ENCODE peak calls at places on chromosome 9, in nine cellular contexts. T is HFFc6; M is AG10803; N is non-pigmented ciliary epithelial cell; K is activated CD4-positive, alpha-beta T cell treated with anti-CD3 and anti-CD28 coated beads, Interleukin-2, amount 10 ng/mL, durations not matched to agents 7 days and 5 days; D is pulmonary artery endothelial cell; H is astrocyte of the hippocampus; Y is hypothalamus; J is fibroblast of mammary gland. V is an unnamed sample.

GRCh38 chr9:12723409-12724028 is 30.3 kb downstream of the TYRP1 start:
- DNase-seq in T (peak; percentile 3), M (peak; percentile 31), N (no peak), K (no peak), D (no peak), H (peak; percentile 23), Y (no peak), J (peak; percentile 58), V (no peak)

GRCh38 chr9:135695036-135695435 is 4.2 kb downstream of the SOHLH1 start:
- DNase-seq in T (no peak), M (no peak), N (no peak), K (no peak), D (no peak), H (no peak), Y (no peak), J (no peak), V (no peak)

GRCh38 chr9:27196383-27196782 is 87.4 kb downstream of the TEK start:
- DNase-seq in T (no peak), M (no peak), N (no peak), K (no peak), D (no peak), H (no peak), Y (no peak), J (no peak), V (no peak)

GRCh38 chr9:77598510-77598909 is 49.6 kb downstream of the GNA14 start:
- DNase-seq in T (no peak), M (peak; percentile 58), N (peak; percentile 28), K (no peak), D (peak; percentile 83), H (peak; percentile 49), Y (no peak), J (peak; percentile 73), V (no peak)

GRCh38 chr9:113934826-113935676 is 58.9 kb downstream of the ZNF618 start:
- DNase-seq in T (no peak), M (no peak), N (no peak), K (no peak), D (no peak), H (no peak), Y (no peak), J (no peak), V (no peak)

GRCh38 chr9:130292104-130292503 is 26.5 kb downstream of the HMCN2 start:
- DNase-seq in T (no peak), M (peak; percentile 41), N (no peak), K (no peak), D (no peak), H (no peak), Y (no peak), J (peak; percentile 75), V (no peak)

GRCh38 chr9:16575142-16575877 is 295.2 kb downstream of the BNC2 start:
- DNase-seq in T (no peak), M (no peak), N (no peak), K (no peak), D (no peak), H (peak; percentile 15), Y (no peak), J (peak; percentile 28), V (no peak)

GRCh38 chr9:86562691-86563090 is 208.5 kb upstream of the TUT7 start:
- DNase-seq in T (no peak), M (no peak), N (no peak), K (no peak), D (no peak), H (no peak), Y (no peak), J (no peak), V (no peak)

GRCh38 chr9:128125575-128126354 is 1.8 kb downstream of the PTGES2 start:
- DNase-seq in T (no peak), M (no peak), N (no peak), K (no peak), D (no peak), H (no peak), Y (no peak), J (no peak), V (no peak)

GRCh38 chr9:120612218-120612617 is 32.3 kb upstream of the CDK5RAP2 start:
- DNase-seq in T (no peak), M (no peak), N (no peak), K (no peak), D (no peak), H (peak; percentile 14), Y (no peak), J (no peak), V (peak; percentile 62)

GRCh38 chr9:135662758-135663450 is at the start of gene LCN9:
- DNase-seq in T (no peak), M (no peak), N (no peak), K (no peak), D (no peak), H (peak; percentile 77), Y (no peak), J (peak; percentile 11), V (no peak)

GRCh38 chr9:1460143-1460769 is 410.1 kb downstream of the DMRT2 start:
- DNase-seq in T (no peak), M (no peak), N (no peak), K (no peak), D (no peak), H (no peak), Y (no peak), J (peak; percentile 13), V (no peak)

GRCh38 chr9:114899461-114899860 is 30.9 kb downstream of the TNFSF8 start:
- DNase-seq in T (no peak), M (no peak), N (no peak), K (no peak), D (no peak), H (peak; percentile 57), Y (no peak), J (no peak), V (no peak)

GRCh38 chr9:16434522-16434921 is 435.9 kb downstream of the BNC2 start:
- DNase-seq in T (peak; percentile 64), M (peak; percentile 83), N (peak; percentile 72), K (no peak), D (no peak), H (peak; percentile 43), Y (no peak), J (peak; percentile 80), V (no peak)

GRCh38 chr9:88890546-88890945 is 100.7 kb upstream of the S1PR3 start:
- DNase-seq in T (no peak), M (no peak), N (no peak), K (no peak), D (no peak), H (no peak), Y (no peak), J (no peak), V (no peak)

GRCh38 chr9:81317223-81317622 is 372.1 kb downstream of the TLE1 start:
- DNase-seq in T (no peak), M (no peak), N (no peak), K (no peak), D (no peak), H (no peak), Y (no peak), J (no peak), V (no peak)

GRCh38 chr9:116644099-116644688 is 42.9 kb upstream of the TRIM32 start:
- DNase-seq in T (peak; percentile 24), M (peak; percentile 94), N (peak; percentile 27), K (no peak), D (no peak), H (peak; percentile 71), Y (no peak), J (peak; percentile 77), V (no peak)

GRCh38 chr9:128082173-128082572 is 14.1 kb downstream of the SLC25A25 start:
- DNase-seq in T (no peak), M (no peak), N (no peak), K (no peak), D (no peak), H (no peak), Y (no peak), J (peak; percentile 55), V (no peak)

GRCh38 chr9:14203366-14204056 is 110.4 kb downstream of the NFIB start:
- DNase-seq in T (no peak), M (no peak), N (no peak), K (no peak), D (peak; percentile 37), H (peak; percentile 79), Y (no peak), J (peak; percentile 45), V (peak; percentile 67)

GRCh38 chr9:118751077-118751847 is 618.0 kb downstream of the BRINP1 start:
- DNase-seq in T (no peak), M (no peak), N (no peak), K (no peak), D (no peak), H (no peak), Y (no peak), J (no peak), V (no peak)

GRCh38 chr9:92295240-92295790 is 1.8 kb upstream of the IARS1 start:
- DNase-seq in T (no peak), M (no peak), N (no peak), K (no peak), D (no peak), H (no peak), Y (no peak), J (no peak), V (no peak)

GRCh38 chr9:109745335-109746283 is 34.4 kb upstream of the PALM2AKAP2 start:
- DNase-seq in T (no peak), M (peak; percentile 44), N (no peak), K (no peak), D (no peak), H (peak; percentile 74), Y (no peak), J (peak; percentile 76), V (no peak)

GRCh38 chr9:100286257-100286656 is 66.5 kb downstream of the TEX10 start:
- DNase-seq in T (no peak), M (no peak), N (no peak), K (no peak), D (no peak), H (no peak), Y (no peak), J (no peak), V (no peak)

GRCh38 chr9:16304301-16304700 is 566.2 kb downstream of the BNC2 start:
- DNase-seq in T (no peak), M (no peak), N (no peak), K (no peak), D (no peak), H (no peak), Y (no peak), J (no peak), V (no peak)

GRCh38 chr9:74570879-74571512 is 73.9 kb downstream of the RORB start:
- DNase-seq in T (peak; percentile 18), M (peak; percentile 11), N (peak; percentile 6), K (peak; percentile 20), D (no peak), H (peak; percentile 45), Y (no peak), J (peak; percentile 56), V (peak; percentile 15)

GRCh38 chr9:114507726-114508125 is 2.5 kb upstream of the WHRN start:
- DNase-seq in T (peak; percentile 28), M (peak; percentile 29), N (no peak), K (peak; percentile 35), D (no peak), H (peak; percentile 46), Y (no peak), J (peak; percentile 21), V (no peak)

GRCh38 chr9:114141553-114142548 is 13.5 kb upstream of the COL27A1 start:
- DNase-seq in T (no peak), M (no peak), N (peak; percentile 8), K (no peak), D (no peak), H (no peak), Y (no peak), J (peak; percentile 67), V (no peak)

GRCh38 chr9:98921740-98922139 is 22.0 kb upstream of the COL15A1 start:
- DNase-seq in T (no peak), M (no peak), N (no peak), K (no peak), D (no peak), H (no peak), Y (no peak), J (no peak), V (no peak)